ENCODE peak calls at places on chromosomes 12 and 14, in five cellular contexts. W is mucosa of gallbladder; A is activated CD4-positive, alpha-beta T cell treated with anti-CD3 and anti-CD28 coated beads, Interleukin-2, amount 10 ng/mL, durations not matched to agents 7 days and 5 days; X is psoas muscle; C is transverse colon. L is an unnamed sample.

GRCh38 chr12:115572440-115572839 is 705.1 kb downstream of the MED13L start:
- DNase-seq in W (peak; percentile 14), A (no peak), X (no peak), C (no peak), L (no peak)

GRCh38 chr14:61586539-61587396 is 108.5 kb upstream of the HIF1A start:
- DNase-seq in W (no peak), A (no peak), X (no peak), C (no peak), L (no peak)

GRCh38 chr12:105172037-105172436 is 63.9 kb downstream of the APPL2 start:
- DNase-seq in W (no peak), A (no peak), X (no peak), C (no peak), L (no peak)

GRCh38 chr14:91901449-91902250 is 34.3 kb upstream of the TC2N start:
- DNase-seq in W (peak; percentile 63), A (no peak), X (peak; percentile 43), C (no peak), L (peak; percentile 90)

GRCh38 chr14:68939893-68940613 is 39.0 kb downstream of the ACTN1 start:
- DNase-seq in W (peak; percentile 69), A (no peak), X (peak; percentile 58), C (peak; percentile 67), L (peak; percentile 92)

GRCh38 chr12:60836651-60837050 is 1240.8 kb downstream of the SLC16A7 start:
- DNase-seq in W (no peak), A (no peak), X (no peak), C (no peak), L (no peak)

GRCh38 chr12:98296462-98297079 is 218.8 kb upstream of the TMPO start:
- DNase-seq in W (no peak), A (no peak), X (no peak), C (no peak), L (no peak)

GRCh38 chr12:16385779-16386646 is 38.6 kb downstream of the MGST1 start:
- DNase-seq in W (peak; percentile 38), A (no peak), X (no peak), C (peak; percentile 23), L (peak; percentile 68)

GRCh38 chr12:3303410-3304136 is 187.4 kb upstream of the PRMT8 start:
- DNase-seq in W (no peak), A (no peak), X (no peak), C (no peak), L (no peak)

GRCh38 chr14:32648434-32648833 is 290.2 kb upstream of the NPAS3 start:
- DNase-seq in W (no peak), A (no peak), X (no peak), C (no peak), L (no peak)

GRCh38 chr12:74725154-74725553 is 187.5 kb downstream of the ATXN7L3B start:
- DNase-seq in W (no peak), A (no peak), X (no peak), C (no peak), L (no peak)

GRCh38 chr12:63420206-63420644 is 248.1 kb downstream of the DPY19L2 start:
- DNase-seq in W (no peak), A (peak; percentile 39), X (no peak), C (peak; percentile 33), L (no peak)

GRCh38 chr12:15837141-15837781 is 44.9 kb upstream of the STRAP start:
- DNase-seq in W (no peak), A (no peak), X (no peak), C (no peak), L (no peak)

GRCh38 chr14:31326111-31326510 is 94.2 kb downstream of the HEATR5A start:
- DNase-seq in W (no peak), A (peak; percentile 8), X (no peak), C (no peak), L (no peak)

GRCh38 chr14:93040443-93040842 is 75.3 kb downstream of the ITPK1 start:
- DNase-seq in W (no peak), A (no peak), X (no peak), C (peak; percentile 58), L (no peak)

GRCh38 chr14:100767788-100768536 is 41.3 kb downstream of the DLK1 start:
- DNase-seq in W (no peak), A (no peak), X (no peak), C (no peak), L (peak; percentile 24)

GRCh38 chr14:58805605-58806358 is 168.0 kb downstream of the DACT1 start:
- DNase-seq in W (no peak), A (no peak), X (no peak), C (no peak), L (no peak)

GRCh38 chr14:69077841-69078240 is 75.1 kb downstream of the DCAF5 start:
- DNase-seq in W (no peak), A (no peak), X (no peak), C (no peak), L (no peak)

GRCh38 chr14:48113713-48114112 is 438.3 kb upstream of the MDGA2 start:
- DNase-seq in W (no peak), A (no peak), X (no peak), C (no peak), L (no peak)

GRCh38 chr12:102462803-102463499 is 17.4 kb downstream of the IGF1 start:
- DNase-seq in W (no peak), A (no peak), X (no peak), C (no peak), L (no peak)

GRCh38 chr12:42090899-42091298 is 53.8 kb downstream of the GXYLT1 start:
- DNase-seq in W (no peak), A (no peak), X (no peak), C (no peak), L (no peak)

GRCh38 chr12:131564843-131565242 is 146.0 kb upstream of the SFSWAP start:
- DNase-seq in W (no peak), A (no peak), X (no peak), C (no peak), L (no peak)

GRCh38 chr14:30214014-30214413 is 286.4 kb upstream of the PRKD1 start:
- DNase-seq in W (no peak), A (no peak), X (no peak), C (no peak), L (no peak)

GRCh38 chr12:109625131-109625559 is 51.6 kb downstream of the MVK start:
- DNase-seq in W (no peak), A (no peak), X (peak; percentile 60), C (no peak), L (no peak)

GRCh38 chr14:41476526-41476925 is 130.2 kb upstream of the LRFN5 start:
- DNase-seq in W (no peak), A (no peak), X (no peak), C (no peak), L (no peak)

GRCh38 chr14:92514844-92515509 is 1.4 kb downstream of the RIN3 start:
- DNase-seq in W (no peak), A (no peak), X (no peak), C (no peak), L (peak; percentile 61)

GRCh38 chr14:91997492-91997891 is 42.4 kb downstream of the TRIP11 start:
- DNase-seq in W (no peak), A (no peak), X (no peak), C (no peak), L (no peak)

L was measured in sigmoid colon.